ENCODE peak calls at places on chromosome X, in six cellular contexts. S is AML-193; G is left ventricle myocardium superior; F is GM12865; C is LoVo; I is stimulated activated naive B cell treated with anti-CD40 and anti-IgM and Interleukin-4, amounts not matched to agents 10 μg/mL and 1 μg/mL and 100 μg/mL, for 72 hours. J is an unnamed sample.

GRCh38 chrX:37767438-37767837 is 12.4 kb upstream of the CYBB start:
- DNase-seq in S (peak), G (no peak), F (no peak), C (no peak), I (no peak), J (no peak)

GRCh38 chrX:132331532-132331931 is 112.3 kb upstream of the RAP2C start:
- DNase-seq in S (no peak), G (no peak), F (no peak), C (no peak), I (no peak), J (no peak)

GRCh38 chrX:118694628-118695027 is 32.8 kb upstream of the IL13RA1 start:
- DNase-seq in S (peak), G (no peak), F (no peak), C (no peak), I (no peak), J (no peak)

GRCh38 chrX:40108084-40108958 is 10.6 kb upstream of the BCOR start:
- DNase-seq in S (no peak), G (peak), F (no peak), C (peak), I (no peak), J (no peak)

GRCh38 chrX:118199997-118200396 is 83.4 kb upstream of the KLHL13 start:
- DNase-seq in S (no peak), G (no peak), F (no peak), C (no peak), I (no peak), J (no peak)

GRCh38 chrX:39377171-39377570 is 575.9 kb downstream of the MID1IP1 start:
- DNase-seq in S (no peak), G (no peak), F (no peak), C (no peak), I (no peak), J (no peak)

GRCh38 chrX:21943460-21944135 is 3.1 kb downstream of the SMS start:
- DNase-seq in S (no peak), G (no peak), F (no peak), C (peak), I (no peak), J (no peak)

GRCh38 chrX:47129879-47130358 is 14.6 kb downstream of the NDUFB11 start:
- DNase-seq in S (no peak), G (no peak), F (no peak), C (no peak), I (no peak), J (no peak)

GRCh38 chrX:133905305-133905704 is 80.1 kb downstream of the GPC3 start:
- DNase-seq in S (no peak), G (no peak), F (no peak), C (no peak), I (no peak), J (no peak)

GRCh38 chrX:8743126-8743732 is 11.3 kb upstream of the ANOS1 start:
- DNase-seq in S (peak), G (peak), F (peak), C (peak), I (peak), J (no peak)

GRCh38 chrX:107507093-107507743 is 57.8 kb downstream of the FRMPD3 start:
- DNase-seq in S (no peak), G (no peak), F (no peak), C (no peak), I (no peak), J (no peak)

GRCh38 chrX:68193234-68193633 is 240.1 kb downstream of the OPHN1 start:
- DNase-seq in S (no peak), G (no peak), F (no peak), C (no peak), I (no peak), J (no peak)

GRCh38 chrX:37846934-37847732 is at the start of gene DYNLT3:
- DNase-seq in S (peak), G (peak), F (peak), C (peak), I (peak), J (peak)

GRCh38 chrX:34656467-34656841 is 631 bp downstream of the TMEM47 start:
- DNase-seq in S (no peak), G (peak), F (no peak), C (no peak), I (no peak), J (no peak)

GRCh38 chrX:11196476-11196875 is 85.3 kb downstream of the HCCS start:
- DNase-seq in S (no peak), G (no peak), F (no peak), C (no peak), I (no peak), J (no peak)

GRCh38 chrX:153494061-153494460 is 719 bp upstream of the BGN start:
- DNase-seq in S (no peak), G (no peak), F (no peak), C (no peak), I (no peak), J (no peak)

GRCh38 chrX:41178201-41178600 is 93.0 kb downstream of the USP9X start:
- DNase-seq in S (no peak), G (no peak), F (peak), C (no peak), I (no peak), J (peak)

GRCh38 chrX:66602381-66602938 is 36.4 kb downstream of the EDA2R start:
- DNase-seq in S (no peak), G (no peak), F (peak), C (no peak), I (no peak), J (no peak)

GRCh38 chrX:40247382-40247781 is 149.6 kb upstream of the BCOR start:
- DNase-seq in S (no peak), G (no peak), F (no peak), C (no peak), I (no peak), J (no peak)

GRCh38 chrX:153866302-153867019 is 19.5 kb downstream of the L1CAM start:
- DNase-seq in S (no peak), G (no peak), F (no peak), C (no peak), I (no peak), J (no peak)

GRCh38 chrX:16578218-16578617 is 71.7 kb upstream of the S100G start:
- DNase-seq in S (no peak), G (no peak), F (no peak), C (no peak), I (no peak), J (no peak)

GRCh38 chrX:153909024-153909979 is 4.8 kb downstream of the AVPR2 start:
- DNase-seq in S (no peak), G (no peak), F (peak), C (no peak), I (no peak), J (no peak)

GRCh38 chrX:45472968-45473367 is 272.3 kb upstream of the DIPK2B start:
- DNase-seq in S (no peak), G (no peak), F (no peak), C (peak), I (no peak), J (no peak)

GRCh38 chrX:63855896-63856295 is 70.9 kb upstream of the ARHGEF9 start:
- DNase-seq in S (no peak), G (no peak), F (no peak), C (no peak), I (no peak), J (no peak)

GRCh38 chrX:126658447-126658846 is 105.8 kb upstream of the DCAF12L1 start:
- DNase-seq in S (no peak), G (no peak), F (no peak), C (no peak), I (no peak), J (no peak)

GRCh38 chrX:48530736-48531135 is 8.8 kb upstream of the TBC1D25 start:
- DNase-seq in S (no peak), G (no peak), F (no peak), C (no peak), I (no peak), J (no peak)

GRCh38 chrX:72569786-72570185 is 2.9 kb downstream of the HDAC8 start:
- DNase-seq in S (no peak), G (no peak), F (no peak), C (no peak), I (no peak), J (no peak)

GRCh38 chrX:53599781-53600396 is 86.6 kb downstream of the HUWE1 start:
- DNase-seq in S (no peak), G (no peak), F (no peak), C (no peak), I (no peak), J (no peak)

GRCh38 chrX:77455437-77455836 is 8.2 kb downstream of the FGF16 start:
- DNase-seq in S (no peak), G (no peak), F (no peak), C (no peak), I (no peak), J (no peak)

GRCh38 chrX:107715331-107716044 is 60.1 kb downstream of the TSC22D3 start:
- DNase-seq in S (no peak), G (no peak), F (no peak), C (no peak), I (no peak), J (no peak)

GRCh38 chrX:471239-471638 is 84.5 kb upstream of the PPP2R3B start:
- DNase-seq in S (no peak), G (no peak), F (no peak), C (no peak), I (no peak), J (no peak)

GRCh38 chrX:119669424-119670037 is 23.4 kb downstream of the SEPTIN6 start:
- DNase-seq in S (no peak), G (peak), F (no peak), C (no peak), I (no peak), J (no peak)

GRCh38 chrX:77451041-77451440 is 3.9 kb downstream of the FGF16 start:
- DNase-seq in S (no peak), G (no peak), F (peak), C (no peak), I (no peak), J (no peak)

GRCh38 chrX:47187106-47187677 is 6.4 kb upstream of the UBA1 start:
- DNase-seq in S (no peak), G (no peak), F (no peak), C (no peak), I (no peak), J (no peak)

J was measured in GM06990.